ENCODE peak calls at places on chromosome 10, in six cellular contexts. X, H, D, W, K and I are unnamed samples.

GRCh38 chr10:120182431-120182830 is 274.6 kb upstream of the PLPP4 start:
- DNase-seq in X (no peak), H (no peak), D (no peak), W (no peak), K (no peak), I (no peak)

GRCh38 chr10:71632896-71633600 is 86.5 kb downstream of the C10orf105 start:
- DNase-seq in X (no peak), H (no peak), D (no peak), W (no peak), K (no peak), I (no peak)

GRCh38 chr10:71461917-71462641 is 65.4 kb downstream of the CDH23 start:
- DNase-seq in X (no peak), H (no peak), D (no peak), W (no peak), K (no peak), I (no peak)

GRCh38 chr10:10092581-10092980 is 925.1 kb upstream of the CELF2 start:
- DNase-seq in X (no peak), H (peak; percentile 94), D (no peak), W (no peak), K (no peak), I (no peak)

GRCh38 chr10:71647526-71648354 is 71.8 kb downstream of the C10orf105 start:
- DNase-seq in X (no peak), H (no peak), D (no peak), W (peak; percentile 23), K (no peak), I (no peak)

GRCh38 chr10:72083234-72084093 is 4.9 kb downstream of the SPOCK2 start:
- DNase-seq in X (no peak), H (peak; percentile 74), D (no peak), W (no peak), K (no peak), I (no peak)

GRCh38 chr10:91820144-91820543 is 21.9 kb downstream of the TNKS2 start:
- DNase-seq in X (no peak), H (no peak), D (no peak), W (no peak), K (no peak), I (no peak)

GRCh38 chr10:126208736-126209317 is 179.4 kb downstream of the ADAM12 start:
- DNase-seq in X (no peak), H (no peak), D (no peak), W (no peak), K (no peak), I (no peak)

GRCh38 chr10:44282606-44283300 is 102.1 kb downstream of the CXCL12 start:
- DNase-seq in X (no peak), H (no peak), D (no peak), W (no peak), K (no peak), I (no peak)

GRCh38 chr10:62459072-62459471 is 84.9 kb downstream of the ZNF365 start:
- DNase-seq in X (no peak), H (no peak), D (no peak), W (no peak), K (no peak), I (no peak)

GRCh38 chr10:115514895-115515294 is 421.7 kb downstream of the ATRNL1 start:
- DNase-seq in X (no peak), H (no peak), D (no peak), W (no peak), K (no peak), I (no peak)

GRCh38 chr10:73814896-73815718 is 3.7 kb upstream of the NDST2 start:
- DNase-seq in X (no peak), H (no peak), D (peak; percentile 51), W (no peak), K (no peak), I (no peak)

GRCh38 chr10:110502851-110503301 is 5.2 kb downstream of the DUSP5 start:
- DNase-seq in X (peak; percentile 74), H (peak; percentile 90), D (peak; percentile 74), W (peak; percentile 59), K (no peak), I (peak; percentile 57)

GRCh38 chr10:119364941-119365340 is 157.6 kb downstream of the GRK5 start:
- DNase-seq in X (no peak), H (no peak), D (no peak), W (no peak), K (no peak), I (no peak)

GRCh38 chr10:90859321-90859751 is 1.5 kb upstream of the HTR7 start:
- DNase-seq in X (no peak), H (no peak), D (no peak), W (no peak), K (no peak), I (no peak)

GRCh38 chr10:119290301-119291036 is 83.1 kb downstream of the GRK5 start:
- DNase-seq in X (no peak), H (no peak), D (no peak), W (no peak), K (no peak), I (no peak)

GRCh38 chr10:69577268-69578232 is 4.3 kb upstream of the NEUROG3 start:
- DNase-seq in X (no peak), H (peak; percentile 63), D (no peak), W (no peak), K (no peak), I (no peak)

GRCh38 chr10:6843477-6843876 is 263.4 kb upstream of the PRKCQ start:
- DNase-seq in X (no peak), H (no peak), D (peak; percentile 18), W (no peak), K (no peak), I (no peak)

GRCh38 chr10:74991435-74991834 is 120.0 kb upstream of the SAMD8 start:
- DNase-seq in X (no peak), H (no peak), D (no peak), W (no peak), K (no peak), I (no peak)

GRCh38 chr10:28479366-28479765 is 53.6 kb upstream of the WAC start:
- DNase-seq in X (no peak), H (no peak), D (no peak), W (no peak), K (no peak), I (no peak)

GRCh38 chr10:70832852-70833542 is 17.2 kb downstream of the SGPL1 start:
- DNase-seq in X (no peak), H (no peak), D (no peak), W (no peak), K (no peak), I (no peak)

GRCh38 chr10:78511324-78512204 is 477.9 kb downstream of the RPS24 start:
- DNase-seq in X (no peak), H (no peak), D (no peak), W (no peak), K (no peak), I (no peak)

GRCh38 chr10:29658984-29659769 is 24.4 kb upstream of the SVIL start:
- DNase-seq in X (peak; percentile 43), H (peak; percentile 90), D (peak; percentile 71), W (no peak), K (no peak), I (peak; percentile 69)
- TF ChIP-seq CTCF in X (no peak), H (no peak), D (no peak), W (peak; percentile 24), K (peak; percentile 55), I (no peak)

GRCh38 chr10:3093996-3094395 is 26.6 kb downstream of the PFKP start:
- DNase-seq in X (no peak), H (no peak), D (no peak), W (no peak), K (no peak), I (no peak)

GRCh38 chr10:3096149-3096548 is 28.8 kb downstream of the PFKP start:
- DNase-seq in X (no peak), H (no peak), D (no peak), W (no peak), K (no peak), I (no peak)

GRCh38 chr10:3094565-3095168 is 27.3 kb downstream of the PFKP start:
- DNase-seq in X (no peak), H (no peak), D (no peak), W (no peak), K (no peak), I (no peak)

GRCh38 chr10:3097160-3097559 is 29.8 kb downstream of the PFKP start:
- DNase-seq in X (no peak), H (no peak), D (no peak), W (no peak), K (no peak), I (no peak)

GRCh38 chr10:3095373-3096139 is 28.2 kb downstream of the PFKP start:
- DNase-seq in X (no peak), H (no peak), D (no peak), W (peak; percentile 38), K (no peak), I (no peak)
- TF ChIP-seq CTCF in X (no peak), H (no peak), D (no peak), W (no peak), K (no peak), I (no peak)

GRCh38 chr10:63935705-63936104 is 414.5 kb downstream of the REEP3 start:
- DNase-seq in X (no peak), H (no peak), D (peak; percentile 8), W (no peak), K (no peak), I (no peak)
- TF ChIP-seq CTCF in X (no peak), H (no peak), D (no peak), W (no peak), K (peak; percentile 46), I (peak; percentile 20)

DNA sequence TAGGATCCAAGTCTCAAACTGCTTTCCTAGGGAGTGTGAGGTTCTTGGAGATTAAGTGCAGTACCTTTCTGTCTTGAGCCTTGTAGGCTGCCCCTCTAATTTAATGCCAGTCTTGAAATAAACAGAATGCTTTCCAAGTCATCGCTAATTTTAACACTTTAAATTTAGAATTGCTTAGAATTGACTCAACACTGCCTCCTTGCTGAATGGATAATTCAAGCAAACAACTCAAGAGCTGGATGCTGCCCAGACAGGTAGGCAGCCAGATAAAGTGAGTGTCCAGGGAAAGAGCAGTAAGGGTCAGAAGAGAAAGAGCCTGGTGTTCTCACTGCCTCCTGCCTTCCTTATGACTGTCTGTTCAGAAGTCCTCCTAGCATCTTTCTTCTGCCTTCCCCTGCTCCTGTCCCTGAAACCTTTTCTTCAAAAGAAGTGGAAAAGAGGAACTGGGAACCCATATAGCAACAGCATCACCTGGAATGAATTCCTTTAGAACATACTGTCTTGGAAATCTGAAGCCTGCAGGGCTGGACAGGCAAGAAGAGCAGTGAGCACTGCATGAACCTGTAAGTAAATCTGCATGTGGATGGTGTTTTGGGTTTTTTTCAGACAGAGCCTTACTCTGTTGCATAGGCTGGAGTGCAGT is 3.1 kb upstream of the GOT1 start:
- DNase-seq in X (no peak), H (no peak), D (no peak), W (no peak), K (no peak), I (no peak)
- TF ChIP-seq CTCF in X (no peak), H (no peak), D (no peak), W (no peak), K (no peak), I (no peak)

GRCh38 chr10:33015798-33016547 is 57.9 kb upstream of the ITGB1 start:
- DNase-seq in X (no peak), H (no peak), D (no peak), W (no peak), K (no peak), I (no peak)
- TF ChIP-seq CTCF in X (no peak), H (no peak), D (no peak), W (no peak), K (no peak), I (no peak)

GRCh38 chr10:76632158-76633051 is 1005.2 kb downstream of the KCNMA1 start:
- DNase-seq in X (no peak), H (no peak), D (no peak), W (no peak), K (no peak), I (no peak)
- TF ChIP-seq CTCF in X (peak; percentile 61), H (no peak), D (no peak), W (no peak), K (peak; percentile 36), I (peak; percentile 21)